ENCODE peak calls at places on chromosomes 2 and 18, in six cellular contexts. R is breast epithelium, J is fibroblast of the aortic adventitia, Y is tibial nerve, O is AG09309, F is Panc1. S is an unnamed sample.

GRCh38 chr2:172329404-172330059 is 97.9 kb upstream of the ITGA6 start:
- DNase-seq in R (no peak), J (no peak), Y (no peak), O (no peak), F (no peak), S (peak)

GRCh38 chr18:498901-499300 is 1.6 kb downstream of the COLEC12 start:
- DNase-seq in R (no peak), J (peak), Y (no peak), O (no peak), F (no peak), S (no peak)

GRCh38 chr2:21078296-21078695 is 34.4 kb upstream of the APOB start:
- DNase-seq in R (no peak), J (no peak), Y (no peak), O (no peak), F (no peak), S (no peak)

GRCh38 chr2:110741491-110741980 is 9.2 kb downstream of the ACOXL start:
- DNase-seq in R (no peak), J (no peak), Y (no peak), O (no peak), F (no peak), S (no peak)

GRCh38 chr2:2639251-2640139 is 308.4 kb upstream of the MYT1L start:
- DNase-seq in R (no peak), J (no peak), Y (no peak), O (no peak), F (no peak), S (peak)

GRCh38 chr2:226977775-226978190 is 141.9 kb downstream of the RHBDD1 start:
- DNase-seq in R (no peak), J (peak), Y (no peak), O (no peak), F (no peak), S (no peak)

GRCh38 chr18:51029694-51030536 is at the start of gene SMAD4:
- DNase-seq in R (peak), J (peak), Y (peak), O (peak), F (peak), S (peak)

GRCh38 chr2:40434638-40435296 is 17.1 kb downstream of the SLC8A1 start:
- DNase-seq in R (no peak), J (peak), Y (no peak), O (peak), F (peak), S (no peak)

GRCh38 chr2:104408266-104408665 is 445.6 kb upstream of the POU3F3 start:
- DNase-seq in R (no peak), J (no peak), Y (no peak), O (no peak), F (no peak), S (no peak)

GRCh38 chr2:10844083-10844482 is 31.5 kb upstream of the PDIA6 start:
- DNase-seq in R (no peak), J (peak), Y (no peak), O (no peak), F (no peak), S (peak)

GRCh38 chr2:61978522-61978921 is 73.0 kb downstream of the COMMD1 start:
- DNase-seq in R (no peak), J (no peak), Y (peak), O (no peak), F (no peak), S (no peak)

GRCh38 chr2:72813841-72814240 is 12.0 kb downstream of the EXOC6B start:
- DNase-seq in R (no peak), J (peak), Y (no peak), O (no peak), F (no peak), S (no peak)

GRCh38 chr2:224382973-224383555 is 18.8 kb downstream of the FAM124B start:
- DNase-seq in R (no peak), J (no peak), Y (no peak), O (no peak), F (no peak), S (no peak)

GRCh38 chr18:61833387-61833786 is 59.4 kb downstream of the RNF152 start:
- DNase-seq in R (no peak), J (peak), Y (no peak), O (peak), F (no peak), S (no peak)

GRCh38 chr2:14634223-14634884 is 1.8 kb downstream of the LRATD1 start:
- DNase-seq in R (peak), J (peak), Y (peak), O (no peak), F (no peak), S (peak)

GRCh38 chr2:120346034-120346666 is at the start of gene INHBB:
- DNase-seq in R (no peak), J (no peak), Y (no peak), O (no peak), F (no peak), S (no peak)

GRCh38 chr2:219607931-219608330 is 10.3 kb downstream of the STK11IP start:
- DNase-seq in R (no peak), J (no peak), Y (no peak), O (no peak), F (no peak), S (no peak)

GRCh38 chr18:79510731-79511141 is 115.0 kb downstream of the NFATC1 start:
- DNase-seq in R (no peak), J (no peak), Y (no peak), O (no peak), F (no peak), S (no peak)

GRCh38 chr18:77249583-77250500 is at the start of gene GALR1:
- DNase-seq in R (no peak), J (peak), Y (no peak), O (no peak), F (no peak), S (no peak)

GRCh38 chr18:22713511-22713910 is 219.6 kb upstream of the RBBP8 start:
- DNase-seq in R (no peak), J (no peak), Y (no peak), O (no peak), F (no peak), S (no peak)

GRCh38 chr2:32627441-32627900 is 379 bp upstream of the TTC27 start:
- DNase-seq in R (peak), J (peak), Y (peak), O (peak), F (no peak), S (peak)

GRCh38 chr2:235605306-235605998 is 111.6 kb downstream of the AGAP1 start:
- DNase-seq in R (peak), J (peak), Y (peak), O (peak), F (no peak), S (peak)

GRCh38 chr2:64186698-64187605 is 42.7 kb upstream of the PELI1 start:
- DNase-seq in R (no peak), J (peak), Y (no peak), O (no peak), F (no peak), S (no peak)

GRCh38 chr2:128665113-128665512 is 346.4 kb upstream of the HS6ST1 start:
- DNase-seq in R (no peak), J (no peak), Y (no peak), O (no peak), F (no peak), S (no peak)

GRCh38 chr18:62584241-62585120 is 61.7 kb downstream of the ZCCHC2 start:
- DNase-seq in R (peak), J (peak), Y (peak), O (peak), F (peak), S (peak)

GRCh38 chr2:29012211-29012681 is 31.1 kb downstream of the TOGARAM2 start:
- DNase-seq in R (no peak), J (peak), Y (no peak), O (no peak), F (no peak), S (peak)

GRCh38 chr2:20631617-20632307 is 19.1 kb downstream of the HS1BP3 start:
- DNase-seq in R (no peak), J (no peak), Y (no peak), O (no peak), F (no peak), S (no peak)

GRCh38 chr2:85409719-85410583 is at the start of gene CAPG:
- DNase-seq in R (peak), J (no peak), Y (no peak), O (no peak), F (no peak), S (no peak)

DNA sequence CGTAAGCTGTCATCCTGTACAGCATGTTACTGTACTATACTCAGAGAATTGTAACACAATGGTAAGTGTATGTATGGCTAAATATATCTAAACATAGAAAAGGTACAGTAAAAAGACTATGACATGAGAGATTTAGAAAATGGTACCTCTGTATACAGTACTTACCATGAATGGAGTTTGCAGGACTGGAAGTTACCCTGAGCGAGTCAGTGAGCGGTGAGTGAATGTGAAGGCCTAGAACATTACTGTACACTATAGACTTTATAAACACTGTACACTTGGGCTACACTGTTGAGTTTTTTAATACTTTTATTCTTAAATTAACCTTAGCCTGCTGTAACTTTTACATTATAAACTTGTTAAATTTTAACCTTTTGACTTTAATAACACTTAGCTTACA is 1.5 kb downstream of the DDX18 start:
- DNase-seq in R (no peak), J (peak), Y (no peak), O (no peak), F (no peak), S (no peak)
- H3K4me3 ChIP-seq in R (peak), J (peak), Y (no peak), O (no peak), F (peak), S (no peak)

GRCh38 chr2:151947524-151948165 is 119.4 kb upstream of the ARL5A start:
- DNase-seq in R (peak), J (peak), Y (no peak), O (no peak), F (no peak), S (no peak)
- TF ChIP-seq CTCF in R (no peak), J (no peak), Y (no peak), O (no peak), F (peak), S (no peak)

DNA sequence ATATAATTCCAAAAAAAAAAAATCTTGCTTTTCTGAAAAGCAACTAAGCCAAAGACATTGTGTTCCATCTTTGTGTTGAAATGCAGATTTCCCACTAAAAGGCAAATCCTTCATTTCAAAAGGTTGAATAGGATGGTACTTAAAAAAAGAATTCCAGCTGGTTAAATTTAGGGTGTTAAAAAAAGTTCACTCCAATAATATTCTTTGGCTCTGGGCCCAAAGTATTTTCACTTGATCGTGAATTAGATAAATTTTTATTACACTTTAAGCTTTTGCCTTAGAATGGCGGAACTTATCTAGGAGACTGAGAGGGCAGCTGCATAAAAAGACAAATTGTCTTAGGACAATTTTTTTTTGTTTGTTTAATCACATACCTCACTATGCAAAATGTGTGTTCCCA is 79.2 kb downstream of the BCL11A start:
- DNase-seq in R (no peak), J (no peak), Y (no peak), O (no peak), F (no peak), S (no peak)
- H3K4me3 ChIP-seq in R (no peak), J (no peak), Y (no peak), O (no peak), F (no peak), S (no peak)

DNA sequence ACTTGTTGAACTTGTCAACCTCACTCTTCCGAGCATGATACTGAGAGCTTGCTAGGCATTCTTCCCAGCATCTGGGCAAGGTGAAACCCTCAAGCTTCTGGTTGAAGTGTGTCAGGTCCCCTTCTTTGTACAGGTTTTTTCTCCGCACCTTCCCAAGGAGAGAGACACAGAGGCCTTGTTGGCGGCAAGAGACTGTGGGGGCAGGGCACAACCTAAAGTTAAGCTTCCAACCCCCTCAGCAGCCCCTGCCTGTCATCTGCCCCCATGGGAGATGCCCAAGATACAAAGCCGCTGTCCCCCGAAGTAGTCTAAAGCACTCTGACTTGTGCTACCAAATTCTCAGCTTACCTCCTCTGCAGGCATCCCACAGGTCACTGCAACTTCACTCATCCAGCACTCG is 64.9 kb downstream of the XDH start:
- DNase-seq in R (no peak), J (no peak), Y (no peak), O (no peak), F (no peak), S (peak)
- TF ChIP-seq CTCF in R (no peak), J (no peak), Y (no peak), O (no peak), F (no peak), S (no peak)

S was measured in right atrium auricular region.